ENCODE peak calls at places on chromosomes 7 and 10, in five cellular contexts. R, Z, T, L and U are unnamed samples. For H3K4me1, the result is how much of the 10 kb centered on the place peaks cover.

GRCh38 chr10:43188702-43189101 is 50.5 kb downstream of the CSGALNACT2 start:
- DNase-seq in T (no peak), R (no peak), L (no peak), Z (no peak), U (no peak)

GRCh38 chr10:101237080-101237817 is 8.0 kb upstream of the LBX1 start:
- DNase-seq in L (no peak), Z (no peak), T (peak), R (no peak), U (no peak)

GRCh38 chr7:16345979-16346958 is 75.1 kb downstream of the CRPPA start:
- DNase-seq in R (no peak), L (no peak), T (no peak), Z (no peak), U (no peak)

GRCh38 chr7:129643545-129644170 is 32.1 kb downstream of the NRF1 start:
- DNase-seq in Z (no peak), T (peak), L (no peak), R (no peak), U (no peak)

GRCh38 chr10:129773359-129773990 is 190.6 kb downstream of the EBF3 start:
- DNase-seq in L (no peak), R (no peak), Z (no peak), T (no peak), U (no peak)

GRCh38 chr7:112300831-112301407 is 94.4 kb downstream of the ZNF277 start:
- DNase-seq in R (no peak), T (no peak), Z (no peak), L (no peak), U (no peak)

GRCh38 chr10:70672993-70673928 is 955 bp downstream of the ADAMTS14 start:
- DNase-seq in R (no peak), T (no peak), L (peak), Z (no peak), U (no peak)

GRCh38 chr7:156842740-156843140 is 50.2 kb downstream of the LMBR1 start:
- DNase-seq in T (no peak), Z (no peak), R (no peak), L (no peak), U (no peak)

GRCh38 chr10:52256832-52257691 is 57.0 kb upstream of the DKK1 start:
- DNase-seq in Z (no peak), L (no peak), T (no peak), R (no peak), U (no peak)

GRCh38 chr7:76262683-76263402 is 39.6 kb upstream of the HSPB1 start:
- DNase-seq in L (peak), T (peak), R (peak), Z (peak), U (no peak)

GRCh38 chr7:134458341-134458805 is 527 bp downstream of the AKR1B1 start:
- DNase-seq in T (peak), Z (peak), L (peak), R (peak), U (no peak)

GRCh38 chr10:33293531-33294170 is 40.8 kb downstream of the NRP1 start:
- DNase-seq in T (no peak), Z (no peak), R (no peak), L (no peak), U (no peak)

GRCh38 chr7:92716825-92717580 is 119.4 kb downstream of the CDK6 start:
- DNase-seq in T (no peak), L (no peak), R (no peak), Z (no peak), U (no peak)
- H3K27ac ChIP-seq in T (no peak), L (peak), R (peak), Z (no peak), U (peak)

GRCh38 chr10:12344375-12345110 is 4.8 kb upstream of the CAMK1D start:
- DNase-seq in R (no peak), T (no peak), Z (no peak), L (no peak), U (no peak)
- H3K4me1 ChIP-seq in R (under half), T (under half), Z (under half), L (under half), U (under half)

GRCh38 chr7:85821926-85822325 is 635.1 kb upstream of the SEMA3D start:
- DNase-seq in L (no peak), Z (no peak), T (no peak), R (no peak), U (no peak)
- TF ChIP-seq CTCF in L (no peak), Z (no peak), T (no peak), R (no peak), U (no peak)

DNA sequence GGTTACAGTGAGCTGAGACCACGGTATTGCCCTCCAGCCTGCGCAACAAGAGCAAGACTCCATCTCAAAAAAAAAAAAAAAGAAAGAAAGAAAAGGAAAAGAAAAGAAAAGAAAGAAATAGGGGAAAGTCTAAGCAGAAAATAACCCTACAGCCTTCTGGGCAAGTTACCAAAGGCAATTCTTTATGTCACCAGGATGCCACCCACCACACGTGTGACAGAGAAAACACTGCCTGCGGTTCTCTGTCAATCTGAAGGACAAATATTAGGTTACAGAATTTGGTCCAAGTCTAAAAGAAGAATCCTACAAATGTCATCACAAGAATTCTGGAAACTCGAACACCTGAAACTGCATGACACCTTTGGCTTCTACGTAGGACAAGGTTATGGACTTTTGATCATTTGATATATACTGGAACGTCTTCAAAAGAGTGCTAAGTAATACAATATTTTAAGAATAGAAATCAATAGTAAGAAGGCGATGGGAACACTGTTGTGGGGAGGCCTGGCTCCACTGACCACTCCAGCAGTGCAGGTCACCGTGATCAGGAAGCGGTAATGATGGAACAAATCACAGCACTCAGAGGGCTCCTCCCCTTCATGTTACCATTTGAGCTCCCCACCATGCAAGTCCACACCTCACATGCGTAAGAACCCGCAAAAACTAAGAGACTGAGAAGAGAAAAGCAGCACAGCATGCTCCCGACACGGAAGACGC is 75.8 kb downstream of the MAD1L1 start:
- DNase-seq in Z (no peak), L (no peak), R (no peak), T (no peak), U (no peak)
- H3K27ac ChIP-seq in Z (no peak), L (peak), R (peak), T (no peak), U (peak)

GRCh38 chr10:79130255-79130654 is 61.5 kb downstream of the ZMIZ1 start:
- DNase-seq in Z (no peak), R (no peak), L (no peak), T (no peak), U (no peak)
- H3K4me1 ChIP-seq in Z (under half), R (under half), L (half or more), T (half or more), U (under half)

DNA sequence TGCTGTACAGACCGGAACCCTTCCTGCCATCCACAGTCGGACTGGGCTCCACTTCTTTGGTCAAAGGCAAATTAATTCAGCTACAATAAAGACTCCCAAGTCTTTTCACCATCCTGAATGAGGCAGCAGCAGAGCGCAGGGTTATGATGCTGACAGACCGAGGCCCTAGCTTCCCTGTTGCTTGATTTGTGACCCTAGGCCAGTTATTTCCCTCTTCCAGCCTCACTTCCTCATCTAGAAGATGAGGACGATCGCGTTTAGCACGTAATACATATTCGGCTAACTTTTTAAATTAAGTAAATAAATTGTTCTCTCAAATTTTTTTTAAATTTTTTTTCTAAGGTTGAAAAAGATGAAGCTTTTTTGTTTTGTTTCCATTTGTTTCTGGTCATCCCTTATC is 18.1 kb downstream of the ADRB1 start:
- DNase-seq in Z (no peak), R (no peak), T (no peak), L (no peak), U (no peak)
- TF ChIP-seq CTCF in Z (no peak), R (no peak), T (no peak), L (no peak), U (no peak)

DNA sequence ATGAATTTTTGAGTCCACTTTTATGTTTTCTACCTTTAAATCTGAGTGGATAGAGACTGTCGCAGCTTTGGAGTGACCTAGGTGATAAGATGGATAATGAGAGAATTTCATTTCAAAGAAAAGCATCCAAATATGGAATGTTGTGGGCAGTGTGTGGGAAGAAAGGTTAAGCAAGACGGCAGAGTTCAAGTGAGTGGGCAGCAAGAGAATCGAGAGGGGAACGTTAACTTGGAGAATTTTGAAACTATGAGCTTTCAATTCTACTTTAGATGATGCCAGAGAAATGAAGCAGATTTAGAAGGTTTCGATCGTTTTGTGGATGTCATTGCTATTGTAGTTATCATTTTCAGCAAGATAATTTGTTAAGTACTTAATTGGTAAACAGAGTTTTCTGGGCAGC is 73.0 kb downstream of the XRCC2 start:
- DNase-seq in R (no peak), T (no peak), Z (no peak), L (no peak), U (no peak)
- H3K27ac ChIP-seq in R (no peak), T (no peak), Z (no peak), L (no peak), U (no peak)

GRCh38 chr7:36182854-36183604 is 30.0 kb downstream of the EEPD1 start:
- DNase-seq in L (no peak), T (peak), R (no peak), Z (no peak), U (no peak)

GRCh38 chr7:36186841-36187240 is 33.8 kb downstream of the EEPD1 start:
- DNase-seq in T (no peak), L (no peak), R (no peak), Z (no peak), U (no peak)

GRCh38 chr7:36186359-36186758 is 33.3 kb downstream of the EEPD1 start:
- DNase-seq in L (no peak), R (no peak), T (no peak), Z (no peak), U (no peak)

GRCh38 chr7:36185732-36186131 is 32.7 kb downstream of the EEPD1 start:
- DNase-seq in Z (no peak), L (no peak), T (no peak), R (no peak), U (no peak)

DNA sequence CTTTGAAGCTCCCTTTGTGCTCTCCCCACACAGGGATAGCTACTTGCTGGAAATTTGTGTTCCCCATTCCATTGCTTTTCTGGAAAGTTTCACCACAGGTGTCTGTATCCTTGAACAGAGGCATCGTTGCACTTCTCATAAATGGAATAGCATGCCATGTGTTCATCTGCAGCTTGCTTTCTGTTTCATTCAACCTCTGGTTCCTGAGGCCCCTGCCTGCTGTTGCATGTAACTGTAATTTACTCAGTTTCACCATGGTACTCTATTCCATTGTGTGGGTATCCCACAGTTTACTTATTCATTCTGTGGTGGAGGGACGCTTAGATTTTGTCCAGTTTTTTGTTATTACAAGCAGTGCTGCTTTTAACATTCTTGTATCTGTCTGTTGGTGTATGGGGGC is 32.0 kb downstream of the EEPD1 start:
- DNase-seq in T (no peak), R (no peak), Z (no peak), L (no peak), U (no peak)
- H3K4me1 ChIP-seq in T (under half), R (under half), Z (under half), L (under half), U (half or more)